ENCODE peak calls at places on chromosomes 6 and 20, in ten cellular contexts. F, Y, M, V, W, J, E, U, N and I are unnamed samples.

GRCh38 chr20:32789896-32790750 is 27.9 kb downstream of the DNMT3B start:
- DNase-seq in W (peak), F (peak), J (peak), M (peak), U (peak), Y (peak), N (peak), V (peak), E (peak), I (peak)

GRCh38 chr6:35496851-35497570 is at the start of gene TEAD3:
- DNase-seq in Y (no peak), M (peak), E (peak), J (peak), N (peak), V (no peak), U (peak), W (peak), F (peak), I (no peak)

GRCh38 chr6:1481326-1481725 is 92.0 kb downstream of the FOXF2 start:
- DNase-seq in N (no peak), Y (no peak), U (no peak), W (peak), F (peak), M (peak), E (no peak), V (peak), J (peak), I (peak)

GRCh38 chr6:166007349-166008263 is 160.0 kb downstream of the TBXT start:
- DNase-seq in N (peak), Y (no peak), V (no peak), E (no peak), J (no peak), U (no peak), W (no peak), M (peak), F (peak), I (no peak)

GRCh38 chr6:80003841-80004198 is 629 bp upstream of the TTK start:
- DNase-seq in W (no peak), V (no peak), U (no peak), Y (no peak), E (no peak), J (no peak), N (peak), F (no peak), M (no peak), I (no peak)

GRCh38 chr20:39661833-39662232 is 699.7 kb downstream of the DHX35 start:
- DNase-seq in U (no peak), J (peak), V (peak), Y (no peak), N (no peak), E (no peak), M (no peak), W (peak), F (peak), I (no peak)

GRCh38 chr6:117483645-117484016 is 1.2 kb downstream of the DCBLD1 start:
- DNase-seq in F (peak), M (peak), V (no peak), U (no peak), N (no peak), Y (no peak), W (peak), E (no peak), J (peak), I (no peak)

GRCh38 chr20:53859684-53860083 is 210.7 kb downstream of the BCAS1 start:
- DNase-seq in E (no peak), F (no peak), J (no peak), U (no peak), W (no peak), M (no peak), Y (no peak), V (no peak), N (no peak), I (no peak)

GRCh38 chr6:42520786-42521607 is 42.8 kb upstream of the UBR2 start:
- DNase-seq in N (no peak), F (no peak), E (no peak), V (no peak), Y (no peak), W (no peak), M (peak), U (no peak), J (peak), I (peak)

GRCh38 chr20:5504061-5504739 is 187.4 kb upstream of the PROKR2 start:
- DNase-seq in M (peak), U (no peak), V (no peak), N (peak), J (no peak), F (peak), Y (peak), E (no peak), W (no peak), I (no peak)

GRCh38 chr20:34628026-34628425 is 48.9 kb downstream of the PIGU start:
- DNase-seq in E (no peak), Y (no peak), M (no peak), F (no peak), J (no peak), U (no peak), N (no peak), V (no peak), W (no peak), I (no peak)

GRCh38 chr6:112408522-112408921 is 61.4 kb downstream of the RFPL4B start:
- DNase-seq in M (no peak), V (no peak), E (no peak), U (no peak), F (no peak), Y (no peak), J (no peak), N (no peak), W (no peak), I (no peak)